ENCODE peak calls at places on chromosomes 6 and 20, in five cellular contexts. J, W, C, X and I are unnamed samples.

GRCh38 chr6:88517737-88518136 is 351.6 kb upstream of the CNR1 start:
- DNase-seq in X (no peak), W (no peak), J (no peak), C (no peak), I (no peak)

GRCh38 chr6:16760536-16761468 is at the start of gene ATXN1:
- DNase-seq in J (peak; percentile 77), C (no peak), X (peak; percentile 61), W (peak; percentile 78), I (no peak)

GRCh38 chr6:20755631-20756030 is 221.4 kb downstream of the CDKAL1 start:
- DNase-seq in C (no peak), J (no peak), X (no peak), W (no peak), I (no peak)

GRCh38 chr6:21593412-21593926 is at the start of gene SOX4:
- DNase-seq in X (peak; percentile 94), C (peak; percentile 87), W (peak; percentile 90), J (peak; percentile 98), I (peak; percentile 85)

GRCh38 chr20:61436674-61437279 is 184.7 kb downstream of the CDH4 start:
- DNase-seq in X (peak; percentile 32), C (no peak), J (peak; percentile 94), W (no peak), I (no peak)

GRCh38 chr6:29596381-29596900 is 11.5 kb downstream of the OR2H2 start:
- DNase-seq in J (no peak), C (no peak), W (no peak), X (no peak), I (no peak)

GRCh38 chr6:145139451-145139850 is 595.9 kb downstream of the EPM2A start:
- DNase-seq in W (no peak), X (no peak), C (no peak), J (peak; percentile 38), I (no peak)

GRCh38 chr6:74870403-74870802 is 335.4 kb downstream of the COL12A1 start:
- DNase-seq in W (no peak), J (no peak), X (peak; percentile 26), C (no peak), I (no peak)

GRCh38 chr20:32406701-32407100 is 48.6 kb downstream of the ASXL1 start:
- DNase-seq in W (no peak), J (no peak), X (no peak), C (no peak), I (no peak)

GRCh38 chr6:33391278-33392167 is at the start of gene KIFC1:
- DNase-seq in X (peak; percentile 99), C (peak; percentile 99), W (peak; percentile 100), J (peak; percentile 99), I (peak; percentile 80)

GRCh38 chr6:167963589-167964057 is 33.8 kb upstream of the KIF25 start:
- DNase-seq in X (no peak), W (no peak), J (no peak), C (no peak), I (no peak)

GRCh38 chr20:64212750-64213149 is 42.8 kb upstream of the PCMTD2 start:
- DNase-seq in X (no peak), W (no peak), C (no peak), J (no peak), I (no peak)

GRCh38 chr6:2852921-2853322 is 11.3 kb upstream of the SERPINB1 start:
- DNase-seq in X (no peak), J (no peak), C (no peak), W (peak; percentile 44), I (no peak)

GRCh38 chr20:62489940-62490263 is 14.1 kb upstream of the GATA5 start:
- DNase-seq in J (no peak), C (no peak), X (no peak), W (no peak), I (no peak)

GRCh38 chr6:75424610-75425548 is 68.7 kb downstream of the FILIP1 start:
- DNase-seq in W (no peak), X (no peak), J (no peak), C (no peak), I (no peak)

GRCh38 chr20:44019638-44020335 is 105.1 kb downstream of the TOX2 start:
- DNase-seq in C (no peak), W (no peak), J (peak; percentile 23), X (no peak), I (no peak)

GRCh38 chr6:128363424-128363823 is 157.0 kb downstream of the PTPRK start:
- DNase-seq in W (no peak), X (no peak), C (no peak), J (no peak), I (no peak)

GRCh38 chr6:109139109-109139508 is 43.8 kb downstream of the CEP57L1 start:
- DNase-seq in X (no peak), W (no peak), J (no peak), C (no peak), I (no peak)

GRCh38 chr6:133242761-133243590 is 1.8 kb downstream of the EYA4 start:
- DNase-seq in X (peak; percentile 58), J (peak; percentile 66), C (no peak), W (no peak), I (no peak)

GRCh38 chr6:118650500-118651281 is 700 bp downstream of the CEP85L start:
- DNase-seq in W (peak; percentile 59), C (peak; percentile 66), X (peak; percentile 35), J (peak; percentile 69), I (no peak)

GRCh38 chr20:50777373-50777772 is 17.5 kb upstream of the BCAS4 start:
- DNase-seq in X (no peak), C (no peak), J (no peak), W (no peak), I (no peak)

GRCh38 chr6:113856011-113856551 is 1.1 kb upstream of the MARCKS start:
- DNase-seq in W (no peak), X (peak; percentile 38), J (peak; percentile 53), C (peak; percentile 43), I (no peak)

GRCh38 chr6:113855500-113856010 is 1.6 kb upstream of the MARCKS start:
- DNase-seq in C (peak; percentile 48), J (peak; percentile 67), X (peak; percentile 32), W (peak; percentile 59), I (no peak)

GRCh38 chr6:113856571-113857564 is at the start of gene MARCKS:
- DNase-seq in W (peak; percentile 88), X (peak; percentile 80), J (peak; percentile 92), C (peak; percentile 91), I (no peak)

GRCh38 chr6:113853252-113853651 is 3.9 kb upstream of the MARCKS start:
- DNase-seq in X (no peak), W (no peak), C (no peak), J (no peak), I (no peak)

DNA sequence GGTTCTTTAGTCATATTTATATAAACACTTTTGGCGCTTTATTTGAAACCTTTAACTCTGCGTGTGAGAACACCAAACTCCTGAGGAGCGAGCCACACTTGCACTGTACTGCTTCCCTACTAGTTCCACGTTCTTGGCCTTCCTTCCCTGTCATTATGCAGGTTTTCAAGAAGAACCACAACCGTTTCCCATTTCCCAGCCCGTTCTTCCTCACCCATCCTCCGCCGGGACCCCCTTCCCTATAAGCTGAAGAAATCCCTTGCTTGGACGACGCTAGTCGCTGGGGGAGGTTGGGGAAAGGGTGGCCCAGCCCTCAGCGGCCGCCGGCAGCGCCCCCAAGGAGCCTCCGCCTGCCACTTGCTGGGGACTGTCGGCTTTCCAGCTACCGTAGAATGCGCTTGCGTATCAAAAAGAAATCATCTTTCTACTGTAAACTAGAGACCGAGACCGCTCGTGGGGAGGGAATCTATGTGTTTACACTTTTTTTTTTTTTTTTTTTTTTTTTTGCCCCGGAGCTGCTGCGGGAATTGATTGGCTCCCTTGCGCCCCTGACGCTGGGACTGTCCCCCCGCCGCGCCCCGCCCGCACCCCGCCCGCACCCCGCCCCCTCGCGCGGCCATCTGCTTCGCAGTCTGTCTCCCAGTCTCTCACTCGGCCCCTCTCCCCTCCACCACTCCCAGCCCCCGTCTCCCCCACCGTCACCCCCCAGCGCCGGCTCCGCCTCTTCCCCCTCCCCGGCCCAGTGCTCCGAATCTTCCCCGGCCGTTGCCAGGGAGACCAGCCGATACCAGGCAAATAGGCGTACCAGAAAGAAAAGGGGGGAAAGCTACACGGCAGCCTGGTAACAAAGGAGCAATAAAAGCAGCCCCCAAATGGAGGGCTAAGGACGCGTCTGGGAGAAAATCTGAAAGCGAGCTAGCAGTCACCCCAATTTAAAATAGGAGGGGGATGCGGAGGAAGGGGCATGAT is 2.3 kb upstream of the MARCKS start:
- DNase-seq in X (peak; percentile 78), W (peak; percentile 90), J (peak; percentile 94), C (peak; percentile 88), I (peak; percentile 53)
- TF ChIP-seq CTCF in X (peak; percentile 18), W (no peak), J (peak; percentile 37), C (no peak), I (peak; percentile 19)

DNA sequence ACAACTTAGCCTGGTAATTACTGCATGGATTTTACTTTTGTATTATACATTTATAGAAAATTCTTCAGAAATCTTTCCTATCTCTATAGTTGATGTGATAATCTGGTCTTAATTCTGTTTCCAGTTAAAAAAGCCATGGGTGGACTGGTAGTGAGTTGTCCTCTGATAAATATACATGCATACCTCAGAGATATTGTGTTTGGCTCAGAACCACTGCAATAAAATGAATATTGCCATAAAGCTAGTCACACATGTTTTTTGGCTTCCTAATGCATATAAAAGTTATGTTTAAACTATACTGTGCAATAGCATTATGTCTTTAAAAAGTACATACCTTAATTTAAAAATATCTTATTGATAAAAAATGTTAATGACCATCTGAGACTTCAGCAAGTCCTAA is 708.6 kb upstream of the MARCKS start:
- DNase-seq in J (no peak), X (no peak), C (no peak), W (no peak), I (no peak)
- TF ChIP-seq CTCF in J (no peak), X (no peak), C (no peak), W (no peak), I (no peak)

GRCh38 chr6:141610741-141611140 is 522.0 kb upstream of the GJE1 start:
- DNase-seq in X (peak; percentile 11), W (no peak), J (peak; percentile 13), C (no peak), I (no peak)
- TF ChIP-seq CTCF in X (no peak), W (no peak), J (peak; percentile 49), C (no peak), I (no peak)

DNA sequence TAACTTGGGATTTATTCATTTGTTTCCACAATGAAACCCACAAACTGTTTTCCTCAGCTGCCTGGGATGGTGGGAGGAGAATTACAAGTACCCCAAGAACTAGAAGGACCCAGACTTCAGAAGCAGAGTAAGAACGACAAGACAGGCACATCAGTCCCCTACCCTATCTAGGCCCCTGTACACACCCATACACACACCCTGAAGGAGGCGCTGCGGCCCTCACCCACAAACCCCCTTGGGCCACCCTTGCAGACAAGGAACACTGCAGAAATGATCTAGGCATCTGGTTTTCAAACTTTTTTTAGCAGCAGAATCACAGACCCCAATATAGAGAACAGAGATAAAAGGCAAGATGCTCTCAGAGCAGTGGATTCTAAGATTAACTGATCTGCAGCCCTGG is 55.0 kb downstream of the TRERF1 start:
- DNase-seq in C (no peak), X (no peak), J (no peak), W (no peak), I (no peak)
- TF ChIP-seq CTCF in C (no peak), X (no peak), J (peak; percentile 13), W (no peak), I (no peak)